ENCODE peak calls at places on chromosome 15, in seven cellular contexts. One of them, this sample, is unnamed.

GRCh38 chr15:40266828-40267304 is 16.0 kb downstream of the ANKRD63 start:
- DNase-seq in H1: no peak
- DNase-seq in mesenchymal stem cell: peak
- DNase-seq in H9: no peak
- DNase-seq in neuronal stem cell: no peak
- DNase-seq in IMR-90: peak
- DNase-seq in trophoblast cell: peak
- DNase-seq in this sample: peak

GRCh38 chr15:31303434-31304073 is 23.1 kb upstream of the KLF13 start:
- DNase-seq in H1: no peak
- DNase-seq in mesenchymal stem cell: no peak
- DNase-seq in H9: no peak
- DNase-seq in neuronal stem cell: no peak
- DNase-seq in IMR-90: no peak
- DNase-seq in trophoblast cell: no peak
- DNase-seq in this sample: peak

GRCh38 chr15:101348643-101349496 is 53.8 kb upstream of the SNRPA1 start:
- DNase-seq in H1: no peak
- DNase-seq in mesenchymal stem cell: no peak
- DNase-seq in H9: no peak
- DNase-seq in neuronal stem cell: no peak
- DNase-seq in IMR-90: no peak
- DNase-seq in trophoblast cell: peak
- DNase-seq in this sample: peak

GRCh38 chr15:96535148-96535547 is 204.6 kb downstream of the NR2F2 start:
- DNase-seq in H1: no peak
- DNase-seq in mesenchymal stem cell: no peak
- DNase-seq in H9: no peak
- DNase-seq in neuronal stem cell: no peak
- DNase-seq in IMR-90: no peak
- DNase-seq in trophoblast cell: no peak
- DNase-seq in this sample: no peak

GRCh38 chr15:91047545-91048199 is 25.3 kb upstream of the VPS33B start:
- DNase-seq in H1: no peak
- DNase-seq in mesenchymal stem cell: peak
- DNase-seq in H9: no peak
- DNase-seq in neuronal stem cell: no peak
- DNase-seq in IMR-90: no peak
- DNase-seq in trophoblast cell: no peak
- DNase-seq in this sample: no peak

GRCh38 chr15:83248151-83248851 is 36.2 kb downstream of the BNC1 start:
- DNase-seq in H1: peak
- DNase-seq in mesenchymal stem cell: peak
- DNase-seq in H9: peak
- DNase-seq in neuronal stem cell: peak
- DNase-seq in IMR-90: peak
- DNase-seq in trophoblast cell: peak
- DNase-seq in this sample: peak

GRCh38 chr15:68298336-68298735 is 20.8 kb downstream of the FEM1B start:
- DNase-seq in H1: no peak
- DNase-seq in mesenchymal stem cell: no peak
- DNase-seq in H9: no peak
- DNase-seq in neuronal stem cell: no peak
- DNase-seq in IMR-90: no peak
- DNase-seq in trophoblast cell: no peak
- DNase-seq in this sample: no peak

GRCh38 chr15:81049835-81050234 is 49.1 kb downstream of the TLNRD1 start:
- DNase-seq in H1: no peak
- DNase-seq in mesenchymal stem cell: no peak
- DNase-seq in H9: no peak
- DNase-seq in neuronal stem cell: no peak
- DNase-seq in IMR-90: no peak
- DNase-seq in trophoblast cell: no peak
- DNase-seq in this sample: no peak

GRCh38 chr15:82936966-82937647 is 15.4 kb downstream of the HOMER2 start:
- DNase-seq in H1: no peak
- DNase-seq in mesenchymal stem cell: no peak
- DNase-seq in H9: no peak
- DNase-seq in neuronal stem cell: no peak
- DNase-seq in IMR-90: peak
- DNase-seq in trophoblast cell: peak
- DNase-seq in this sample: no peak

GRCh38 chr15:75673426-75674247 is 25.9 kb downstream of the SNX33 start:
- DNase-seq in H1: no peak
- DNase-seq in mesenchymal stem cell: peak
- DNase-seq in H9: no peak
- DNase-seq in neuronal stem cell: no peak
- DNase-seq in IMR-90: peak
- DNase-seq in trophoblast cell: no peak
- DNase-seq in this sample: no peak

GRCh38 chr15:54131410-54131809 is 153.2 kb downstream of the UNC13C start:
- DNase-seq in H1: no peak
- DNase-seq in mesenchymal stem cell: no peak
- DNase-seq in H9: no peak
- DNase-seq in neuronal stem cell: no peak
- DNase-seq in IMR-90: peak
- DNase-seq in trophoblast cell: peak
- DNase-seq in this sample: no peak

GRCh38 chr15:29089731-29090616 is 179.6 kb downstream of the NSMCE3 start:
- DNase-seq in H1: no peak
- DNase-seq in mesenchymal stem cell: peak
- DNase-seq in H9: no peak
- DNase-seq in neuronal stem cell: no peak
- DNase-seq in IMR-90: peak
- DNase-seq in trophoblast cell: no peak
- DNase-seq in this sample: peak

GRCh38 chr15:64699767-64700388 is 75.5 kb downstream of the RBPMS2 start:
- DNase-seq in H1: peak
- DNase-seq in mesenchymal stem cell: peak
- DNase-seq in H9: peak
- DNase-seq in neuronal stem cell: no peak
- DNase-seq in IMR-90: peak
- DNase-seq in trophoblast cell: peak
- DNase-seq in this sample: peak

GRCh38 chr15:30992465-30992864 is 1.0 kb upstream of the MTMR10 start:
- DNase-seq in H1: no peak
- DNase-seq in mesenchymal stem cell: no peak
- DNase-seq in H9: peak
- DNase-seq in neuronal stem cell: no peak
- DNase-seq in IMR-90: no peak
- DNase-seq in trophoblast cell: no peak
- DNase-seq in this sample: peak

GRCh38 chr15:34027606-34028005 is 11.4 kb downstream of the AVEN start:
- DNase-seq in H1: no peak
- DNase-seq in mesenchymal stem cell: no peak
- DNase-seq in H9: no peak
- DNase-seq in neuronal stem cell: no peak
- DNase-seq in IMR-90: no peak
- DNase-seq in trophoblast cell: no peak
- DNase-seq in this sample: no peak

GRCh38 chr15:34147371-34148140 is 45.7 kb downstream of the PGBD4 start:
- DNase-seq in H1: no peak
- DNase-seq in mesenchymal stem cell: peak
- DNase-seq in H9: no peak
- DNase-seq in neuronal stem cell: no peak
- DNase-seq in IMR-90: peak
- DNase-seq in trophoblast cell: no peak
- DNase-seq in this sample: no peak

GRCh38 chr15:89278307-89278706 is 34.5 kb downstream of the FANCI start:
- DNase-seq in H1: no peak
- DNase-seq in mesenchymal stem cell: no peak
- DNase-seq in H9: no peak
- DNase-seq in neuronal stem cell: no peak
- DNase-seq in IMR-90: peak
- DNase-seq in trophoblast cell: no peak
- DNase-seq in this sample: no peak

GRCh38 chr15:28125673-28126651 is 26.8 kb upstream of the OCA2 start:
- DNase-seq in H1: no peak
- DNase-seq in mesenchymal stem cell: peak
- DNase-seq in H9: no peak
- DNase-seq in neuronal stem cell: peak
- DNase-seq in IMR-90: peak
- DNase-seq in trophoblast cell: peak
- DNase-seq in this sample: peak

GRCh38 chr15:63071288-63071909 is 28.9 kb downstream of the TPM1 start:
- DNase-seq in H1: no peak
- DNase-seq in mesenchymal stem cell: no peak
- DNase-seq in H9: no peak
- DNase-seq in neuronal stem cell: no peak
- DNase-seq in IMR-90: no peak
- DNase-seq in trophoblast cell: peak
- DNase-seq in this sample: no peak

GRCh38 chr15:101346928-101347327 is 51.9 kb upstream of the SNRPA1 start:
- DNase-seq in H1: no peak
- DNase-seq in mesenchymal stem cell: no peak
- DNase-seq in H9: no peak
- DNase-seq in neuronal stem cell: no peak
- DNase-seq in IMR-90: no peak
- DNase-seq in trophoblast cell: no peak
- DNase-seq in this sample: no peak

GRCh38 chr15:77827860-77828259 is 195.1 kb upstream of the LINGO1 start:
- DNase-seq in H1: no peak
- DNase-seq in mesenchymal stem cell: no peak
- DNase-seq in H9: no peak
- DNase-seq in neuronal stem cell: no peak
- DNase-seq in IMR-90: no peak
- DNase-seq in trophoblast cell: no peak
- DNase-seq in this sample: no peak

GRCh38 chr15:76776480-76776879 is 128.7 kb downstream of the SCAPER start:
- DNase-seq in H1: no peak
- DNase-seq in mesenchymal stem cell: no peak
- DNase-seq in H9: no peak
- DNase-seq in neuronal stem cell: no peak
- DNase-seq in IMR-90: no peak
- DNase-seq in trophoblast cell: no peak
- DNase-seq in this sample: no peak

GRCh38 chr15:56468271-56468912 is 3.5 kb upstream of the MNS1 start:
- DNase-seq in H1: no peak
- DNase-seq in mesenchymal stem cell: peak
- DNase-seq in H9: no peak
- DNase-seq in neuronal stem cell: no peak
- DNase-seq in IMR-90: peak
- DNase-seq in trophoblast cell: no peak
- DNase-seq in this sample: peak

GRCh38 chr15:40106203-40107161 is 2.2 kb downstream of the BMF start:
- DNase-seq in H1: no peak
- DNase-seq in mesenchymal stem cell: peak
- DNase-seq in H9: peak
- DNase-seq in neuronal stem cell: no peak
- DNase-seq in IMR-90: peak
- DNase-seq in trophoblast cell: peak
- DNase-seq in this sample: peak

DNA sequence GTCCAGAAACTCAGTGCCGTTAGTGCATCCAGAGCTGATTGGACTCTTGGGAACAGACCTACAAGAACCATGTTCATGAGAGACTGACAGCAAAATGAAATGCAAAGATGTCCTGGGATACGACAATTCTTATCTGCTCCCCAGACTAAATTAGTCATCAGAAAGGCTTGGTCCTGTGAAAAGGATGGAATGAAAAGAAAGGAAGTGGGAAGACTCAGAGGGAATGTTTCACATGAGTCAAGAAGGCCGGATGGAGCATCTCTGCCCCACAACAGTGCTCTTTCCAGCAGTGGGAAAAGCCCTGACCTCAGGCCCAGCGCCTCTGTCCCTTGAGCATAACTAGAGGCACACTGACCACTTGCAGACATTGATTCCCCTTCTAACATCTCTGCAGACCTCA is 39.3 kb upstream of the UACA start:
- DNase-seq in H1: no peak
- DNase-seq in mesenchymal stem cell: peak
- DNase-seq in H9: no peak
- DNase-seq in neuronal stem cell: no peak
- DNase-seq in IMR-90: peak
- DNase-seq in trophoblast cell: no peak
- DNase-seq in this sample: no peak
- H3K9ac ChIP-seq in H1: no peak
- H3K9ac ChIP-seq in mesenchymal stem cell: no peak
- H3K9ac ChIP-seq in H9: no peak
- H3K9ac ChIP-seq in neuronal stem cell: no peak
- H3K9ac ChIP-seq in IMR-90: no peak
- H3K9ac ChIP-seq in trophoblast cell: no peak
- H3K9ac ChIP-seq in this sample: no peak

DNA sequence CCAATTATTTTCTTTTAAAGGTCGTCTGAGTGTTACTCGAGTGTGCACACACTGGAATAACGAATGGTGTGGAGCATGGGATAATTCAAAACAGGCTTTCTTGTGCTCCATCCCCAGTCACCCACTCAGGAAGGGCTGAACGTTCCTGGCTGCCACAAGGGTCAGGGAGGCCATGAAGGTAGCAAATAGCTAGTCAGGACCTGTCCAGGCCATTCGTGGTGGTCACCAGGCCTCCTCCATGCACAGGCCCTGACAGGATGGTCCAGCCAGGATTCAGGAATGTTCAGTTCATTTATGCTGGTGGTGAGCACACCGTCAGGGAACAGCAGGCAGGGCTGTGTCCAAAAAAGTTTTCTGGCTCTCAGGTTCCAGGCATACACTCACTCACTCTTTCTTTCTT is 11.7 kb upstream of the NR2E3 start:
- DNase-seq in H1: no peak
- DNase-seq in mesenchymal stem cell: no peak
- DNase-seq in H9: no peak
- DNase-seq in neuronal stem cell: no peak
- DNase-seq in IMR-90: no peak
- DNase-seq in trophoblast cell: peak
- DNase-seq in this sample: no peak
- H2BK120ac ChIP-seq in H1: no peak
- H2BK120ac ChIP-seq in mesenchymal stem cell: no peak
- H2BK120ac ChIP-seq in H9: no peak
- H2BK120ac ChIP-seq in neuronal stem cell: no peak
- H2BK120ac ChIP-seq in IMR-90: no peak
- H2BK120ac ChIP-seq in trophoblast cell: no peak
- H2BK120ac ChIP-seq in this sample: no peak

DNA sequence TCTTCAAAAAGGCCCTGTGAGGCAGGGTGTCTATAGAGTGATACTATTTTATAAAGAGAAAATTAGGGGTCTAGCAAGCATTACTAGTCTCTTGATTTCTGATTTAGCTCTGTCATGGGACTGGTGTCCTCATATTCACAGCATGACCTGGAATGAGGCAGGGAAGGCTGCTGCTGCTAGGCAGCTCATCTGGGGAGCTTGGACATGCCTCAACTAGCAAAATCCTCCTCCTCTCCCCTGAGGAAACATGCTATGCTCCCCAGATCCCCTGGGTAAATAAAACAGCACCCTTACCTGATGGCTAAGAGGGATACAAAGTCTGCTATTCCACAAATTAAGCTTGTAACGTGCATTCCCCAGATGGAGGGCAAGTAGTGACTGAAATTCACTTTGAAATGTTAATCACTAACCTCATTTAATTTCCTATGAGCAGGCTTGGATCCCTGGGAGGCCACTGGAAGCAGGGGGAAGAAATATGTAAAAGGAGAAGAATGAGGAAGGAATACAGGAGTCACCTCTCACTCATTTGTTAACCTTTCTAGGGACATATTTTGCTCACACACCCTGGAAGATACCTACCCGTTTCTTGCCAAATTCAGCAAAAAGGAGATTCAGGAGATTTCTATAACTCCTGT is 709.4 kb downstream of the SQOR start:
- DNase-seq in H1: no peak
- DNase-seq in mesenchymal stem cell: no peak
- DNase-seq in H9: no peak
- DNase-seq in neuronal stem cell: no peak
- DNase-seq in IMR-90: no peak
- DNase-seq in trophoblast cell: no peak
- DNase-seq in this sample: peak
- H4K8ac ChIP-seq in H1: no peak
- H4K8ac ChIP-seq in mesenchymal stem cell: no peak
- H4K8ac ChIP-seq in H9: no peak
- H4K8ac ChIP-seq in neuronal stem cell: no peak
- H4K8ac ChIP-seq in IMR-90: no peak
- H4K8ac ChIP-seq in trophoblast cell: no peak
- H4K8ac ChIP-seq in this sample: no peak

GRCh38 chr15:99435761-99436346 is 129.9 kb upstream of the MEF2A start:
- DNase-seq in H1: no peak
- DNase-seq in mesenchymal stem cell: no peak
- DNase-seq in H9: peak
- DNase-seq in neuronal stem cell: no peak
- DNase-seq in IMR-90: no peak
- DNase-seq in trophoblast cell: no peak
- DNase-seq in this sample: no peak
- H3K9ac ChIP-seq in H1: no peak
- H3K9ac ChIP-seq in mesenchymal stem cell: peak
- H3K9ac ChIP-seq in H9: no peak
- H3K9ac ChIP-seq in neuronal stem cell: no peak
- H3K9ac ChIP-seq in IMR-90: no peak
- H3K9ac ChIP-seq in trophoblast cell: no peak
- H3K9ac ChIP-seq in this sample: no peak

This sample was measured in mesendoderm.